ENCODE peak calls at places on chromosomes 12 and 14, in four cellular contexts. P is mucosa of gallbladder, A is AG10803, T is posterior cingulate gyrus. Z is an unnamed sample.

GRCh38 chr12:85996280-85996679 is 122.2 kb downstream of the NTS start:
- DNase-seq in P (no peak), A (no peak), T (no peak), Z (no peak)

GRCh38 chr12:94078138-94078723 is 70.1 kb upstream of the PLXNC1 start:
- DNase-seq in P (no peak), A (no peak), T (no peak), Z (no peak)

GRCh38 chr12:12890815-12891645 is at the start of gene GPRC5A:
- DNase-seq in P (peak), A (peak), T (no peak), Z (peak)

GRCh38 chr14:92471919-92472318 is 41.7 kb upstream of the RIN3 start:
- DNase-seq in P (peak), A (peak), T (no peak), Z (peak)

GRCh38 chr14:89268514-89268913 is 148.5 kb downstream of the FOXN3 start:
- DNase-seq in P (no peak), A (no peak), T (no peak), Z (no peak)

GRCh38 chr14:100134591-100134990 is 24.9 kb downstream of the DEGS2 start:
- DNase-seq in P (no peak), A (no peak), T (no peak), Z (no peak)

GRCh38 chr12:119841433-119842210 is 35.5 kb downstream of the CIT start:
- DNase-seq in P (no peak), A (peak), T (no peak), Z (peak)

GRCh38 chr14:71856199-71856919 is 75.9 kb upstream of the RGS6 start:
- DNase-seq in P (no peak), A (no peak), T (no peak), Z (no peak)

GRCh38 chr14:101535232-101535631 is 26.1 kb upstream of the DIO3 start:
- DNase-seq in P (no peak), A (no peak), T (no peak), Z (no peak)

GRCh38 chr14:76810953-76811400 is 1.7 kb downstream of the ANGEL1 start:
- DNase-seq in P (no peak), A (peak), T (no peak), Z (peak)

GRCh38 chr14:72808564-72808963 is 85.3 kb downstream of the DPF3 start:
- DNase-seq in P (no peak), A (no peak), T (no peak), Z (no peak)

GRCh38 chr12:97306121-97306520 is 156.5 kb upstream of the RMST start:
- DNase-seq in P (no peak), A (no peak), T (no peak), Z (no peak)

GRCh38 chr12:83700858-83701257 is 1014.2 kb downstream of the TMTC2 start:
- DNase-seq in P (no peak), A (peak), T (no peak), Z (no peak)

GRCh38 chr12:115693970-115694369 is 583.5 kb downstream of the MED13L start:
- DNase-seq in P (no peak), A (no peak), T (no peak), Z (no peak)

GRCh38 chr12:58584885-58585284 is 335.4 kb downstream of the LRIG3 start:
- DNase-seq in P (no peak), A (peak), T (no peak), Z (no peak)

GRCh38 chr14:69580009-69580577 is 5.4 kb upstream of the CCDC177 start:
- DNase-seq in P (peak), A (peak), T (no peak), Z (peak)

GRCh38 chr12:129928643-129929042 is 24.8 kb upstream of the TMEM132D start:
- DNase-seq in P (no peak), A (no peak), T (no peak), Z (no peak)

Z was measured in AG08395.